ENCODE peak calls at places on chromosomes 11 and 22, in eight cellular contexts. P is fibroblast of pulmonary artery, A is lower lobe of right lung, C is MM.1S, K is AG09309, U is Karpas-422, S is astrocyte of the cerebellum, R is heart left ventricle. W is an unnamed sample.

GRCh38 chr11:104650234-104650633 is 248.0 kb downstream of the CASP12 start:
- DNase-seq in P (no peak), A (no peak), C (no peak), K (no peak), U (no peak), S (no peak), R (no peak), W (no peak)

GRCh38 chr22:41380993-41381328 is 781 bp upstream of the TEF start:
- DNase-seq in P (peak; percentile 93), A (peak; percentile 87), C (no peak), K (peak; percentile 94), U (no peak), S (peak; percentile 40), R (peak; percentile 87), W (peak; percentile 81)

GRCh38 chr11:110761131-110761530 is 48.9 kb upstream of the ARHGAP20 start:
- DNase-seq in P (no peak), A (no peak), C (no peak), K (no peak), U (no peak), S (no peak), R (no peak), W (no peak)

GRCh38 chr11:2293396-2294339 is 8.1 kb downstream of the C11orf21 start:
- DNase-seq in P (no peak), A (peak; percentile 54), C (no peak), K (no peak), U (no peak), S (no peak), R (no peak), W (no peak)

GRCh38 chr22:38724926-38725571 is 19.3 kb downstream of the GTPBP1 start:
- DNase-seq in P (peak; percentile 52), A (no peak), C (peak; percentile 56), K (no peak), U (peak; percentile 82), S (no peak), R (no peak), W (no peak)

GRCh38 chr11:120649316-120649715 is 137.8 kb downstream of the GRIK4 start:
- DNase-seq in P (no peak), A (no peak), C (no peak), K (no peak), U (no peak), S (no peak), R (no peak), W (no peak)

GRCh38 chr22:42468841-42469240 is 36.6 kb upstream of the NFAM1 start:
- DNase-seq in P (no peak), A (no peak), C (no peak), K (peak; percentile 3), U (no peak), S (no peak), R (no peak), W (no peak)

GRCh38 chr11:65021003-65021402 is 6.2 kb upstream of the SNX15 start:
- DNase-seq in P (no peak), A (no peak), C (no peak), K (no peak), U (no peak), S (no peak), R (no peak), W (no peak)

GRCh38 chr22:47105085-47105484 is 342.6 kb downstream of the TBC1D22A start:
- DNase-seq in P (no peak), A (no peak), C (no peak), K (no peak), U (no peak), S (no peak), R (no peak), W (no peak)

GRCh38 chr22:23893957-23894709 is at the start of gene MIF:
- DNase-seq in P (peak; percentile 93), A (peak; percentile 96), C (peak; percentile 97), K (peak; percentile 34), U (peak; percentile 99), S (peak; percentile 69), R (peak; percentile 96), W (peak; percentile 37)

GRCh38 chr22:42692239-42693054 is 28.2 kb downstream of the A4GALT start:
- DNase-seq in P (no peak), A (no peak), C (no peak), K (no peak), U (peak; percentile 77), S (no peak), R (no peak), W (no peak)

GRCh38 chr11:113518716-113519495 is 43.7 kb upstream of the DRD2 start:
- DNase-seq in P (no peak), A (no peak), C (no peak), K (no peak), U (no peak), S (no peak), R (no peak), W (no peak)

GRCh38 chr11:112225753-112226061 is 521 bp upstream of the PTS start:
- DNase-seq in P (no peak), A (no peak), C (no peak), K (no peak), U (no peak), S (no peak), R (no peak), W (no peak)
- H3K4me3 ChIP-seq in P (peak overlapping the region; percentile 87), A (peak overlapping the region; percentile 69), C (peak overlapping the region; percentile 68), K (peak overlapping the region; percentile 55), U (peak overlapping the region; percentile 82), S (peak overlapping the region; percentile 82), R (peak overlapping the region; percentile 77), W (peak overlapping the region; percentile 78)

DNA sequence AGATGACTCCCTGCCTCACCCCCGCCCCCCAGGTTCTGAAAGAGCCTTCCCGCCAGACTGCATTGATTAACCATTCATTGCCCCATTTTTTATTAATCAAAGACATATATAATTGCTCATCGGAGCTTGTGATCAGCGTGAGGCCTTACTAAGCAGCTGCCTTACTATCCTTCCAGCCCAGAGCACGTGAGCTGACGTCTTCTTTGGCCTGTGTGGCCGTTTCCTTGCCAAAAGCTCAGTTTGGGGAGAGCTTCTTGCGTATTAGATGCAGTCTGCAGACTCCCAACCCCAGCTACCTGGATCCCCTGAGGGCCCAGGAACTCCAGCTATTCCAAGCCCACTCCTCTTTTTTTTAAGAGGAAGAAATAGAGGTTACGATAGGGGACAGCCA is 766 bp upstream of the SLC43A3 start:
- DNase-seq in P (peak; percentile 87), A (no peak), C (no peak), K (peak; percentile 58), U (no peak), S (peak; percentile 79), R (peak; percentile 73), W (no peak)
- H3K4me3 ChIP-seq in P (no peak overlapping the region), A (peak overlapping the region; percentile 64), C (no peak overlapping the region), K (no peak overlapping the region), U (peak overlapping the region; percentile 77), S (no peak overlapping the region), R (peak overlapping the region; percentile 72), W (no peak overlapping the region)

GRCh38 chr11:128506999-128507591 is 80.3 kb downstream of the ETS1 start:
- DNase-seq in P (peak; percentile 93), A (peak; percentile 70), C (no peak), K (peak; percentile 95), U (no peak), S (peak; percentile 81), R (peak; percentile 91), W (no peak)
- H3K4me3 ChIP-seq in P (peak overlapping the region; percentile 35), A (peak overlapping the region; percentile 39), C (no peak overlapping the region), K (no peak overlapping the region), U (no peak overlapping the region), S (peak overlapping the region; percentile 13), R (peak overlapping the region; percentile 38), W (peak overlapping the region; percentile 43)

GRCh38 chr11:112291191-112291590 is 30.5 kb upstream of the PLET1 start:
- DNase-seq in P (no peak), A (no peak), C (no peak), K (no peak), U (no peak), S (no peak), R (no peak), W (no peak)
- H3K4me3 ChIP-seq in P (no peak overlapping the region), A (no peak overlapping the region), C (no peak overlapping the region), K (no peak overlapping the region), U (no peak overlapping the region), S (no peak overlapping the region), R (peak overlapping the region; percentile 88), W (no peak overlapping the region)

GRCh38 chr22:30348837-30349236 is 7.9 kb downstream of the SF3A1 start:
- DNase-seq in P (no peak), A (no peak), C (no peak), K (peak; percentile 21), U (no peak), S (no peak), R (no peak), W (no peak)
- H3K4me3 ChIP-seq in P (no peak overlapping the region), A (no peak overlapping the region), C (no peak overlapping the region), K (no peak overlapping the region), U (no peak overlapping the region), S (no peak overlapping the region), R (no peak overlapping the region), W (no peak overlapping the region)

W was measured in epithelial cell of proximal tubule.